ENCODE peak calls at places on chromosomes 12 and 14, in eight cellular contexts. M is Ammon's horn, L is NCI-H774, Z is COR-L47, C is NCI-H1105 treated with DMSO at 0.1 percent for 48 hours, K is left colon, J is AG10803, P is cardiac muscle cell. R is an unnamed sample.

GRCh38 chr12:13452955-13453570 is 256.5 kb downstream of the EMP1 start:
- DNase-seq in P (no peak), C (peak; percentile 17), Z (no peak), K (no peak), J (no peak), M (peak; percentile 71), L (no peak), R (no peak)

GRCh38 chr14:75433631-75434556 is 6.1 kb downstream of the JDP2 start:
- DNase-seq in J (peak; percentile 77), M (no peak), C (no peak), L (no peak), P (no peak), K (no peak), Z (no peak), R (no peak)

GRCh38 chr12:71128191-71128590 is 29.6 kb downstream of the TSPAN8 start:
- DNase-seq in L (no peak), Z (no peak), J (peak; percentile 1), C (peak; percentile 7), P (peak; percentile 28), M (no peak), K (no peak), R (no peak)

GRCh38 chr12:101740566-101740965 is 1.3 kb upstream of the SYCP3 start:
- DNase-seq in Z (no peak), C (no peak), M (no peak), K (no peak), J (no peak), P (no peak), L (no peak), R (no peak)

GRCh38 chr12:10182662-10183061 is 3.8 kb downstream of the TMEM52B start:
- DNase-seq in P (no peak), M (no peak), L (no peak), Z (no peak), C (no peak), K (no peak), J (peak; percentile 85), R (no peak)

GRCh38 chr12:57541717-57542116 is 5.3 kb downstream of the DCTN2 start:
- DNase-seq in J (no peak), M (no peak), P (no peak), Z (no peak), K (no peak), L (no peak), C (no peak), R (no peak)

GRCh38 chr12:23376238-23376637 is 573.2 kb downstream of the SOX5 start:
- DNase-seq in L (no peak), P (no peak), M (no peak), C (no peak), J (no peak), K (no peak), Z (no peak), R (no peak)

GRCh38 chr14:75864352-75864751 is 117.4 kb downstream of the TGFB3 start:
- DNase-seq in J (peak; percentile 57), M (no peak), L (no peak), Z (no peak), C (no peak), K (no peak), P (no peak), R (no peak)

GRCh38 chr12:120834489-120835303 is 69.5 kb downstream of the SPPL3 start:
- DNase-seq in M (no peak), C (no peak), P (no peak), J (no peak), Z (no peak), K (no peak), L (no peak), R (no peak)

GRCh38 chr12:49842519-49843352 is at the start of gene BCDIN3D:
- DNase-seq in K (peak; percentile 95), P (peak; percentile 91), M (peak; percentile 94), J (peak; percentile 90), L (peak; percentile 94), C (peak; percentile 70), Z (peak; percentile 86), R (peak; percentile 72)